ENCODE peak calls at places on chromosomes 11 and 22, in four cellular contexts. One of them, this sample, is unnamed.

GRCh38 chr11:13073119-13073981 is 64.2 kb downstream of the RASSF10 start:
- DNase-seq in stomach: no peak
- DNase-seq in HL-60: no peak
- DNase-seq in tibial artery: no peak
- DNase-seq in this sample: no peak

GRCh38 chr11:68855205-68855978 is 13.7 kb upstream of the CPT1A start:
- DNase-seq in stomach: no peak
- DNase-seq in HL-60: peak; percentile 72
- DNase-seq in tibial artery: peak; percentile 58
- DNase-seq in this sample: no peak

GRCh38 chr11:2709429-2709828 is 9.6 kb upstream of the KCNQ1OT1 start:
- DNase-seq in stomach: no peak
- DNase-seq in HL-60: no peak
- DNase-seq in tibial artery: no peak
- DNase-seq in this sample: no peak

GRCh38 chr22:37320726-37321286 is 38.5 kb downstream of the CYTH4 start:
- DNase-seq in stomach: no peak
- DNase-seq in HL-60: no peak
- DNase-seq in tibial artery: no peak
- DNase-seq in this sample: no peak

GRCh38 chr11:128896356-128896755 is 5.2 kb downstream of the KCNJ5 start:
- DNase-seq in stomach: no peak
- DNase-seq in HL-60: no peak
- DNase-seq in tibial artery: no peak
- DNase-seq in this sample: no peak

GRCh38 chr11:9760180-9760550 is 96.3 kb downstream of the SWAP70 start:
- DNase-seq in stomach: peak; percentile 64
- DNase-seq in HL-60: no peak
- DNase-seq in tibial artery: peak; percentile 97
- DNase-seq in this sample: peak; percentile 27

GRCh38 chr11:84720706-84721402 is 906.3 kb downstream of the DLG2 start:
- DNase-seq in stomach: no peak
- DNase-seq in HL-60: peak; percentile 23
- DNase-seq in tibial artery: peak; percentile 36
- DNase-seq in this sample: no peak

GRCh38 chr11:843818-844692 is 1.4 kb downstream of the TSPAN4 start:
- DNase-seq in stomach: peak; percentile 68
- DNase-seq in HL-60: no peak
- DNase-seq in tibial artery: peak; percentile 98
- DNase-seq in this sample: no peak

GRCh38 chr11:69918231-69918937 is 99.2 kb upstream of the FGF3 start:
- DNase-seq in stomach: peak; percentile 74
- DNase-seq in HL-60: no peak
- DNase-seq in tibial artery: peak; percentile 43
- DNase-seq in this sample: no peak

GRCh38 chr11:100810146-100810545 is 123.1 kb downstream of the ARHGAP42 start:
- DNase-seq in stomach: no peak
- DNase-seq in HL-60: no peak
- DNase-seq in tibial artery: no peak
- DNase-seq in this sample: no peak

GRCh38 chr11:95241673-95242072 is 10.7 kb upstream of the SESN3 start:
- DNase-seq in stomach: no peak
- DNase-seq in HL-60: no peak
- DNase-seq in tibial artery: no peak
- DNase-seq in this sample: no peak

GRCh38 chr11:65422633-65423515 is at the start of gene NEAT1:
- DNase-seq in stomach: peak; percentile 98
- DNase-seq in HL-60: peak; percentile 95
- DNase-seq in tibial artery: peak; percentile 97
- DNase-seq in this sample: peak; percentile 83

GRCh38 chr22:49101873-49102272 is 725.8 kb downstream of the BRD1 start:
- DNase-seq in stomach: no peak
- DNase-seq in HL-60: no peak
- DNase-seq in tibial artery: no peak
- DNase-seq in this sample: no peak

GRCh38 chr22:46619830-46620501 is at the start of gene GRAMD4:
- DNase-seq in stomach: no peak
- DNase-seq in HL-60: peak; percentile 71
- DNase-seq in tibial artery: peak; percentile 51
- DNase-seq in this sample: peak; percentile 55

GRCh38 chr11:134374891-134375550 is 37.0 kb downstream of the B3GAT1 start:
- DNase-seq in stomach: no peak
- DNase-seq in HL-60: no peak
- DNase-seq in tibial artery: no peak
- DNase-seq in this sample: no peak

GRCh38 chr11:105827906-105828305 is 194.1 kb downstream of the MSANTD4 start:
- DNase-seq in stomach: no peak
- DNase-seq in HL-60: no peak
- DNase-seq in tibial artery: no peak
- DNase-seq in this sample: no peak

GRCh38 chr11:2796508-2797180 is 88.9 kb downstream of the CDKN1C start:
- DNase-seq in stomach: no peak
- DNase-seq in HL-60: no peak
- DNase-seq in tibial artery: peak; percentile 12
- DNase-seq in this sample: no peak

GRCh38 chr11:73323464-73323863 is 15.4 kb downstream of the ARHGEF17 start:
- DNase-seq in stomach: peak; percentile 47
- DNase-seq in HL-60: no peak
- DNase-seq in tibial artery: peak; percentile 93
- DNase-seq in this sample: no peak

GRCh38 chr22:26416670-26417270 is 12.3 kb upstream of the ASPHD2 start:
- DNase-seq in stomach: no peak
- DNase-seq in HL-60: no peak
- DNase-seq in tibial artery: no peak
- DNase-seq in this sample: no peak

GRCh38 chr22:23215294-23216204 is 35.2 kb downstream of the BCR start:
- DNase-seq in stomach: peak; percentile 66
- DNase-seq in HL-60: peak; percentile 38
- DNase-seq in tibial artery: peak; percentile 56
- DNase-seq in this sample: no peak

GRCh38 chr22:35299217-35299716 is 427 bp upstream of the TOM1 start:
- DNase-seq in stomach: no peak
- DNase-seq in HL-60: no peak
- DNase-seq in tibial artery: no peak
- DNase-seq in this sample: no peak

GRCh38 chr11:104999716-105000115 is 23.3 kb downstream of the CASP5 start:
- DNase-seq in stomach: no peak
- DNase-seq in HL-60: no peak
- DNase-seq in tibial artery: no peak
- DNase-seq in this sample: no peak

GRCh38 chr11:813037-813436 is 3.3 kb downstream of the RPLP2 start:
- DNase-seq in stomach: no peak
- DNase-seq in HL-60: no peak
- DNase-seq in tibial artery: no peak
- DNase-seq in this sample: no peak

GRCh38 chr11:65643971-65644370 is 6.1 kb downstream of the SIPA1 start:
- DNase-seq in stomach: no peak
- DNase-seq in HL-60: no peak
- DNase-seq in tibial artery: no peak
- DNase-seq in this sample: no peak

GRCh38 chr11:3153291-3153861 is 11.7 kb downstream of the OSBPL5 start:
- DNase-seq in stomach: no peak
- DNase-seq in HL-60: peak; percentile 76
- DNase-seq in tibial artery: peak; percentile 79
- DNase-seq in this sample: peak; percentile 42

GRCh38 chr11:116418388-116419041 is 354.3 kb downstream of the BUD13 start:
- DNase-seq in stomach: no peak
- DNase-seq in HL-60: no peak
- DNase-seq in tibial artery: no peak
- DNase-seq in this sample: no peak

GRCh38 chr22:29912605-29913398 is 29.8 kb downstream of the MTMR3 start:
- DNase-seq in stomach: no peak
- DNase-seq in HL-60: no peak
- DNase-seq in tibial artery: no peak
- DNase-seq in this sample: no peak

GRCh38 chr11:129331217-129331616 is 44.4 kb upstream of the BARX2 start:
- DNase-seq in stomach: peak; percentile 40
- DNase-seq in HL-60: no peak
- DNase-seq in tibial artery: no peak
- DNase-seq in this sample: no peak

GRCh38 chr11:61270354-61271070 is 24.6 kb downstream of the VWCE start:
- DNase-seq in stomach: no peak
- DNase-seq in HL-60: no peak
- DNase-seq in tibial artery: no peak
- DNase-seq in this sample: no peak

GRCh38 chr22:45709004-45709739 is 37.5 kb downstream of the ATXN10 start:
- DNase-seq in stomach: no peak
- DNase-seq in HL-60: no peak
- DNase-seq in tibial artery: no peak
- DNase-seq in this sample: no peak

GRCh38 chr22:19166421-19166820 is 12.1 kb downstream of the SLC25A1 start:
- DNase-seq in stomach: no peak
- DNase-seq in HL-60: no peak
- DNase-seq in tibial artery: no peak
- DNase-seq in this sample: no peak

GRCh38 chr11:106695506-106695905 is 322.8 kb downstream of the GUCY1A2 start:
- DNase-seq in stomach: no peak
- DNase-seq in HL-60: no peak
- DNase-seq in tibial artery: no peak
- DNase-seq in this sample: no peak

GRCh38 chr11:16364250-16364649 is 7.9 kb upstream of the SOX6 start:
- DNase-seq in stomach: no peak
- DNase-seq in HL-60: no peak
- DNase-seq in tibial artery: no peak
- DNase-seq in this sample: no peak

GRCh38 chr11:16367252-16367651 is 10.9 kb upstream of the SOX6 start:
- DNase-seq in stomach: no peak
- DNase-seq in HL-60: no peak
- DNase-seq in tibial artery: no peak
- DNase-seq in this sample: no peak

GRCh38 chr11:16365456-16366355 is 9.4 kb upstream of the SOX6 start:
- DNase-seq in stomach: no peak
- DNase-seq in HL-60: no peak
- DNase-seq in tibial artery: no peak
- DNase-seq in this sample: no peak

GRCh38 chr11:16361108-16361869 is 4.9 kb upstream of the SOX6 start:
- DNase-seq in stomach: no peak
- DNase-seq in HL-60: no peak
- DNase-seq in tibial artery: no peak
- DNase-seq in this sample: no peak

GRCh38 chr11:16363709-16364108 is 7.4 kb upstream of the SOX6 start:
- DNase-seq in stomach: no peak
- DNase-seq in HL-60: no peak
- DNase-seq in tibial artery: no peak
- DNase-seq in this sample: no peak
- H3K27ac ChIP-seq in stomach: no peak overlapping the region
- H3K27ac ChIP-seq in HL-60: no peak overlapping the region
- H3K27ac ChIP-seq in tibial artery: no peak overlapping the region
- H3K27ac ChIP-seq in this sample: no peak overlapping the region

DNA sequence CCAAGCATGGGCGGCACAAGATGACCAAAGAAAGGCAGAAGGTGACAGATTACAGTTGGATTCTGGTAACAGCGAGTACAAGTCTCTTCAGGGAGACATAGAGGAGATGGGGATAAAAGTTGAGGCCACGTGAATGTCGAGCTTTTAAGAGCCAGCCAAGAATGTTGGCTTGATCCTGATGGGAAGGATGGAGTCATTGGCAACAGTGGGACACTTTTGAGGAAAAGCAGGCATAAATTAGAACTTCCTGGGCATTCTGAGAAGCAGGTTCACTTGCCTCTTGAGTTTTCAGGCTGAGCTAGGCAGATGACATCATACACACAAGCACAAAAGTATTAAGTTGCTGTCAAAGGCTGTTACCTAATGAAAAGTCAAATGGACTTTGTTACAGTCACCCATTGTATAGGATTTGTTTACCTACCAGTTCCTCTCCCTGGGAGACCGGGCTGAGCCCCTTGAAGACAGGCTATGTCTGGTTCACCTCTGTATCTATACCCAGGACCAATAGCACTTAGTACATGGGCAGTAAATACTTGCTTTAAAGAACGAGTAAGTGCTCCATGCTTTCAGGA is 41.1 kb downstream of the TNRC6B start:
- DNase-seq in stomach: no peak
- DNase-seq in HL-60: no peak
- DNase-seq in tibial artery: no peak
- DNase-seq in this sample: no peak
- H3K27ac ChIP-seq in stomach: peak overlapping the region; percentile 55
- H3K27ac ChIP-seq in HL-60: no peak overlapping the region
- H3K27ac ChIP-seq in tibial artery: no peak overlapping the region
- H3K27ac ChIP-seq in this sample: no peak overlapping the region

DNA sequence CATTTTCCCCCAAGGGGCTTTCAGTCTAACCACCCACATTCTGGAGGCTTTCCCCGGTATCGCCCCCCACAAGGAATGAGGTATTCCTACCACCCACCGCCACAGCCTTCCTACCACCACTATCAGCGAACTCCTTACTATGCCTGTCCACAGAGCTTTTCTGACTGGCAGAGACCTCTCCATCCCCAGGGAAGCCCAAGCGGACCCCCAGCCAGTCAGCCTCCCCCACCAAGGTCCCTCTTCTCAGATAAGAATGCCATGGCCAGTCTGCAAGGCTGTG is 14.6 kb upstream of the SLC25A18 start:
- DNase-seq in stomach: no peak
- DNase-seq in HL-60: no peak
- DNase-seq in tibial artery: no peak
- DNase-seq in this sample: no peak
- H3K27ac ChIP-seq in stomach: no peak overlapping the region
- H3K27ac ChIP-seq in HL-60: no peak overlapping the region
- H3K27ac ChIP-seq in tibial artery: no peak overlapping the region
- H3K27ac ChIP-seq in this sample: no peak overlapping the region

GRCh38 chr11:108967571-108967970 is 302.7 kb downstream of the DDX10 start:
- DNase-seq in stomach: no peak
- DNase-seq in HL-60: no peak
- DNase-seq in tibial artery: no peak
- DNase-seq in this sample: no peak

GRCh38 chr11:108966206-108966605 is 301.3 kb downstream of the DDX10 start:
- DNase-seq in stomach: no peak
- DNase-seq in HL-60: no peak
- DNase-seq in tibial artery: no peak
- DNase-seq in this sample: no peak

GRCh38 chr11:108970221-108970991 is 305.5 kb downstream of the DDX10 start:
- DNase-seq in stomach: no peak
- DNase-seq in HL-60: no peak
- DNase-seq in tibial artery: no peak
- DNase-seq in this sample: no peak

GRCh38 chr11:108965602-108966001 is 300.7 kb downstream of the DDX10 start:
- DNase-seq in stomach: no peak
- DNase-seq in HL-60: peak; percentile 79
- DNase-seq in tibial artery: no peak
- DNase-seq in this sample: no peak

DNA sequence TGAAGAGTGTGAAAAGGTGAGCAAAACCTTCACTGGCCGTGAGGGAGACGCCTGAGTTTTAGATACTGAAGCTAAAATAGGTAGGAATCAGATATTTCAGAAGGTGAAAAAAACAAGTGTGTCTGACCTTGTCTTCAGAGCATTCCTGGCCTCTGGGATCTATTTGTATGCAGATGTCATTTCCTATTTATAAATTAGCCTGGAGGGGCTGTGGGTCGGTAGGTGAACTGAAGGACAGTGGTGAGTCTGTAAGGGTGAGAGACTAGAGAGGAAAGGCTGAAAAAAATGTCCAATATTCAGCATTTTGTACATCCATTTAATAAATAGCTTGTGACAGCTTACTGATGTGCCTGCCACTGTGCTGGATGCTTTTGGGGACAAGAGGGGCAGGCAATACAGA is 302.1 kb downstream of the DDX10 start:
- DNase-seq in stomach: no peak
- DNase-seq in HL-60: no peak
- DNase-seq in tibial artery: no peak
- DNase-seq in this sample: no peak
- H3K27ac ChIP-seq in stomach: no peak overlapping the region
- H3K27ac ChIP-seq in HL-60: no peak overlapping the region
- H3K27ac ChIP-seq in tibial artery: no peak overlapping the region
- H3K27ac ChIP-seq in this sample: no peak overlapping the region